ENCODE peak calls at places on chromosomes 11 and 22, in seven cellular contexts. I, Y, L, C, S, M and R are unnamed samples.

GRCh38 chr11:60915250-60915914 is 1.4 kb downstream of the TMEM109 start:
- DNase-seq in I (peak), Y (peak), L (peak), C (peak), S (peak), M (peak), R (no peak)

GRCh38 chr11:121670792-121671275 is 218.1 kb upstream of the SORL1-AS1 start:
- DNase-seq in I (no peak), Y (no peak), L (no peak), C (no peak), S (no peak), M (no peak), R (no peak)

GRCh38 chr11:128891912-128892398 is 799 bp downstream of the KCNJ5 start:
- DNase-seq in I (no peak), Y (no peak), L (no peak), C (no peak), S (no peak), M (no peak), R (no peak)

GRCh38 chr22:30753701-30754100 is 59.0 kb downstream of the OSBP2 start:
- DNase-seq in I (no peak), Y (no peak), L (no peak), C (no peak), S (no peak), M (no peak), R (no peak)

GRCh38 chr11:6601041-6601461 is 2.4 kb downstream of the RRP8 start:
- DNase-seq in I (no peak), Y (no peak), L (no peak), C (no peak), S (no peak), M (no peak), R (no peak)

GRCh38 chr11:25214535-25215176 is 717.8 kb downstream of the LUZP2 start:
- DNase-seq in I (no peak), Y (no peak), L (no peak), C (no peak), S (no peak), M (no peak), R (no peak)

GRCh38 chr11:6351782-6352181 is 31.5 kb upstream of the CAVIN3 start:
- DNase-seq in I (no peak), Y (peak), L (no peak), C (no peak), S (no peak), M (no peak), R (no peak)

GRCh38 chr11:2526808-2527381 is 82.1 kb downstream of the KCNQ1 start:
- DNase-seq in I (peak), Y (no peak), L (no peak), C (no peak), S (no peak), M (peak), R (no peak)

GRCh38 chr22:46964773-46965550 is 202.5 kb downstream of the TBC1D22A start:
- DNase-seq in I (no peak), Y (no peak), L (no peak), C (no peak), S (no peak), M (no peak), R (no peak)

GRCh38 chr11:69640260-69640994 is 529 bp upstream of the CCND1 start:
- DNase-seq in I (peak), Y (no peak), L (no peak), C (no peak), S (peak), M (no peak), R (no peak)

GRCh38 chr22:47049078-47049609 is 286.7 kb downstream of the TBC1D22A start:
- DNase-seq in I (no peak), Y (no peak), L (no peak), C (no peak), S (no peak), M (no peak), R (no peak)

GRCh38 chr11:45155058-45155551 is 8.7 kb downstream of the PRDM11 start:
- DNase-seq in I (no peak), Y (peak), L (no peak), C (no peak), S (no peak), M (no peak), R (no peak)

DNA sequence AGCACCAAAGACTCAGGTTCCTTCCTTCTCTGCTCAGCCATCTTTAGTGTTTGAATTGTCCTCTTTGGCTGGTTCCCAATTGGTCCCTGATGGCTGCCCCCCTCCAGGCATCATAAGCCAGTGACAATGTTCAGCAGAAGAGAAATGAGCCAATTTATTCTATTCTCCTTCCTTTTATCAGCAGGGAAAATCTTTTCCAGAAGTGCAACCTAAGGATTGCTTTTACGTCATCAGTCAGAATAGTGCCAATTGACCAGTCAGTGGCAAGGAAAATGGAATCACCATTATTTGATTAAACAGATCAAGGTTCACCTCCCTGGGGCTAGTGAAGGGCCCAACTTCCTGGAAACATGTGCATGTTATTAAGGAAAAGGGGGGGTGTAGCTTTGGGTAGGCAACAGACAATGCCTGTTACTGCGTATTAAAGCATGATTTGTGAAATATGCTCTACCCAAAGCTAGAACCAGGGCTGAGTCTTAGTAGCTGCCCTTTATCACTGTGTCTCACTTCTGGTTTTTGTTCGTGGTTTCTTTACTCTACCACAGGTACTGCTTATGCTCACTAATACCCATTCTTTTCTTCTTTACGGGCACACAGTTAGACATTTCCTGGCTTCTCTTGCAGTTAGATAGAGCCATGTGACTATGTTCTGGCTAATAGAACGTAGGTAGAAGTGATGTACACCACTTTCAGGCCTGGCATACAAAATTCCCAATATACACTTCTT is 12.6 kb upstream of the DBX1 start:
- DNase-seq in I (no peak), Y (no peak), L (no peak), C (no peak), S (no peak), M (no peak), R (no peak)
- H4K8ac ChIP-seq in I (no peak), Y (no peak), L (no peak), C (no peak), S (no peak), M (no peak), R (no peak)

GRCh38 chr22:17964153-17964552 is 60.2 kb downstream of the MICAL3 start:
- DNase-seq in I (no peak), Y (no peak), L (peak), C (no peak), S (no peak), M (peak), R (no peak)
- H4K8ac ChIP-seq in I (no peak), Y (peak), L (no peak), C (no peak), S (peak), M (no peak), R (no peak)

GRCh38 chr11:30758012-30758411 is 171.9 kb upstream of the MPPED2 start:
- DNase-seq in I (no peak), Y (peak), L (no peak), C (no peak), S (no peak), M (no peak), R (no peak)

GRCh38 chr11:30758946-30759501 is 172.9 kb upstream of the MPPED2 start:
- DNase-seq in I (no peak), Y (no peak), L (no peak), C (no peak), S (no peak), M (no peak), R (no peak)

GRCh38 chr11:30763951-30764350 is 177.8 kb upstream of the MPPED2 start:
- DNase-seq in I (no peak), Y (no peak), L (no peak), C (no peak), S (no peak), M (no peak), R (no peak)

GRCh38 chr11:30760341-30760740 is 174.2 kb upstream of the MPPED2 start:
- DNase-seq in I (no peak), Y (peak), L (no peak), C (no peak), S (no peak), M (no peak), R (no peak)

GRCh38 chr11:30762188-30762587 is 176.0 kb upstream of the MPPED2 start:
- DNase-seq in I (no peak), Y (no peak), L (no peak), C (no peak), S (no peak), M (no peak), R (no peak)
- H4K8ac ChIP-seq in I (no peak), Y (no peak), L (no peak), C (no peak), S (no peak), M (no peak), R (no peak)

DNA sequence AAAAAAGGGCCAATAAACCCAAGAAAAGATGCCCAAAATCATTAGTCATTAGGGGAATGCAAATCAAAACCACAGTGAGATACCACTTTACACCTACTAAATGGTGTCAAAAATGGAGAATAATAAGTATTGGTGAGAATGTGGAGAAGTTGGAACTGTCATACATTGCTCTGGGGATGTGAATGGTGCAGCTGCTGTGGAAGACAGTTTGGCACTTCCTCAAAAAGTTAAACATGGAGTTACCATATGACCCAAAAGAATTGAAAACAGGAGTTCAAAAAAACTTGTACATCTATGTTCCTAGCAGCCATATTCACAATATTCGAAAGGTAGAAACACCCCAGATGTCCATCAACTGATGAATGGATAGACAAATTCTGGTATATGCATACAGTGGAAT is 24.5 kb upstream of the DLAT start:
- DNase-seq in I (no peak), Y (no peak), L (no peak), C (no peak), S (no peak), M (no peak), R (no peak)
- H4K8ac ChIP-seq in I (no peak), Y (no peak), L (no peak), C (no peak), S (no peak), M (no peak), R (no peak)

GRCh38 chr11:87736928-87737327 is 438.3 kb downstream of the RAB38 start:
- DNase-seq in I (no peak), Y (no peak), L (no peak), C (no peak), S (no peak), M (no peak), R (no peak)
- H4K8ac ChIP-seq in I (no peak), Y (no peak), L (no peak), C (no peak), S (no peak), M (no peak), R (no peak)

DNA sequence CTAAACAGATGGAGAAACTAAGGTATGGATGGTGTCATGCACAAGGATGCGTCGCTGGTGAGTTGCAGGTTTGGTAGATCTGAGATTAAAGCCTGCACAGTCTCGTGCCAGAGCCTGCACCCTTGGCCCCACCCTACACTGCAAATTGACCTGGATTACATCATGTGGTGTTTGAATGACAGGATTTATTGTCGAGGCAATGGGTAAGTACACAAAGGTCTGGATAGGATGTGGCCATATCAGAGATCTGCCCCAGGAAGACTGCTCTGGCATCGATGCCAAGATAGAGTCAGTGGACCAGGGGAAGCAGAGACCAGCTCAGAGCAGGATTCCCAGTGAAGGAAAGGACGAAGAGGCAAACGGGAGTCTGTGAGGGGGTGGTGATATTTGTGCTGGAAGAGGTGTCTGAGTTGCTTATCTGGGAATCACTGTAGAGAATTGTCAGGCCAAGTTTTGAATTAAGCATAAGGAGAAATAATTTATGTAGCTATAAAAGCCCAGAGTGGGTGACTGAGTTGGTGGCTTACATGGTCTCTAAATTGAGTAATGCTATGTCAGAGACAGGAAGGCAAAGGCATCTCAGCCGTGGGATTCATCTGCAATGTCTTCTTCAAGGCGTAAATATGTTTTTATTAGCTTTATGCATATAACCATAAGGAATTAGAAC is 499.6 kb upstream of the B3GAT1 start:
- DNase-seq in I (no peak), Y (no peak), L (no peak), C (no peak), S (no peak), M (no peak), R (no peak)
- H4K8ac ChIP-seq in I (no peak), Y (no peak), L (no peak), C (no peak), S (no peak), M (no peak), R (no peak)

GRCh38 chr11:12446863-12447262 is 69.5 kb downstream of the PARVA start:
- DNase-seq in I (no peak), Y (no peak), L (no peak), C (no peak), S (no peak), M (no peak), R (no peak)
- H4K8ac ChIP-seq in I (no peak), Y (no peak), L (no peak), C (no peak), S (no peak), M (no peak), R (no peak)

DNA sequence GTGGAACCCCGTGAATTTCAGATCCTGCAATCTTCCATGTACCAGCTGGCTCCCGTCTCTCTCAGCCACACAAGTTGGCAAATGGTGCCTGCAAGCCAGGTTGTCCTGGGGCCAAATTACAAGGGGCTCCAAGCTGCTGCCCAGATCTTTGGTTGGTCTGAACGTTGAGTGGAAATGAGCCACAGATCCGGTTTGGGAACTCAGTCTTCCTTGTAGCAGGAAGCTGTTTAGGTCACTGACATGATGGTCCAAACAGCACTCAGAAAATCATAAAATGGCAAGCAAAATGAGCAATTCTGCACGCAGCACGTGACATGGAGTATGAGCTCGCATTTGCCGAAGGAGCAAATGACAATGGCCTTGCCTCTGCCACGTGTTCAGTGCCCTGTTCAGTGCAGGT is 1496.4 kb downstream of the TBC1D22A start:
- DNase-seq in I (no peak), Y (no peak), L (no peak), C (no peak), S (no peak), M (no peak), R (no peak)
- H4K8ac ChIP-seq in I (no peak), Y (no peak), L (no peak), C (no peak), S (no peak), M (no peak), R (no peak)